ENCODE peak calls at places on chromosomes 13 and 19, in four cellular contexts. B is GM12878, A is H1, I is HepG2. U is an unnamed sample. For H3K27me3, the result is how much of the 10 kb centered on the place peaks cover.

GRCh38 chr13:110912651-110913051 is 2.2 kb downstream of the ANKRD10 start:
- DNase-seq in B (no peak), A (no peak), I (peak), U (no peak)

GRCh38 chr19:35296644-35297514 is 4.9 kb downstream of the MAG start:
- DNase-seq in A (no peak), B (no peak), I (no peak), U (no peak)

GRCh38 chr13:45101327-45102018 is 18.8 kb upstream of the GTF2F2 start:
- DNase-seq in I (no peak), B (no peak), A (no peak), U (peak)

GRCh38 chr19:33236696-33237390 is 11.2 kb upstream of the SLC7A10 start:
- DNase-seq in B (no peak), A (no peak), I (no peak), U (no peak)

GRCh38 chr19:52935434-52935833 is 12.2 kb upstream of the ZNF888 start:
- DNase-seq in A (no peak), B (no peak), I (no peak), U (no peak)

GRCh38 chr13:97892717-97893116 is 60.8 kb upstream of the IPO5 start:
- DNase-seq in B (no peak), A (no peak), I (no peak), U (no peak)

GRCh38 chr19:38556521-38557174 is 61.1 kb downstream of the MAP4K1 start:
- DNase-seq in I (no peak), A (no peak), B (peak), U (no peak)

GRCh38 chr19:44512326-44513298 is 12.3 kb upstream of the ZNF180 start:
- DNase-seq in B (no peak), I (peak), A (peak), U (peak)

GRCh38 chr13:95793018-95793555 is 116.1 kb downstream of the DNAJC3 start:
- DNase-seq in B (no peak), A (no peak), I (no peak), U (no peak)

GRCh38 chr19:55119053-55119452 is 1.6 kb upstream of the PPP1R12C start:
- DNase-seq in B (no peak), A (no peak), I (no peak), U (no peak)

GRCh38 chr13:111204438-111205177 is 89.5 kb downstream of the ARHGEF7 start:
- DNase-seq in A (no peak), B (no peak), I (peak), U (no peak)

GRCh38 chr19:45446295-45446694 is 21.5 kb upstream of the FOSB start:
- DNase-seq in I (peak), A (no peak), B (no peak), U (no peak)

GRCh38 chr19:34096020-34096915 is 76.0 kb upstream of the LSM14A start:
- DNase-seq in I (peak), B (no peak), A (no peak), U (peak)

GRCh38 chr13:40148103-40148502 is 492.6 kb downstream of the COG6 start:
- DNase-seq in A (no peak), B (no peak), I (no peak), U (no peak)

GRCh38 chr19:31591258-31591657 is 242.0 kb upstream of the TSHZ3 start:
- DNase-seq in I (no peak), B (no peak), A (no peak), U (no peak)

GRCh38 chr13:113297370-113297871 is 382 bp downstream of the LAMP1 start:
- DNase-seq in B (no peak), A (no peak), I (no peak), U (no peak)

GRCh38 chr13:107854880-107855279 is 360.5 kb downstream of the LIG4 start:
- DNase-seq in I (no peak), B (no peak), A (no peak), U (no peak)

GRCh38 chr13:107845911-107846310 is 369.4 kb downstream of the LIG4 start:
- DNase-seq in A (no peak), I (no peak), B (no peak), U (no peak)

GRCh38 chr13:107847406-107847805 is 367.9 kb downstream of the LIG4 start:
- DNase-seq in A (no peak), I (no peak), B (no peak), U (no peak)

GRCh38 chr13:107846642-107847041 is 368.7 kb downstream of the LIG4 start:
- DNase-seq in A (no peak), I (no peak), B (no peak), U (no peak)

GRCh38 chr13:107851670-107852460 is 363.5 kb downstream of the LIG4 start:
- DNase-seq in I (no peak), A (no peak), B (no peak), U (no peak)
- H3K27me3 ChIP-seq in I (under half), A (under half), B (under half), U (under half)

GRCh38 chr19:1904385-1905070 is 671 bp upstream of the ADAT3 start:
- DNase-seq in B (peak), A (peak), I (no peak), U (peak)
- TF ChIP-seq SUZ12 in B (no peak), A (no peak), I (no peak), U (no peak)

GRCh38 chr19:4570916-4571304 is 11.4 kb upstream of the SEMA6B start:
- DNase-seq in B (no peak), A (no peak), I (no peak), U (no peak)

GRCh38 chr19:4567584-4568071 is 8.1 kb upstream of the SEMA6B start:
- DNase-seq in I (peak), B (no peak), A (peak), U (peak)

GRCh38 chr19:4568884-4569283 is 9.4 kb upstream of the SEMA6B start:
- DNase-seq in A (no peak), B (no peak), I (no peak), U (no peak)

GRCh38 chr19:4570423-4570822 is 10.9 kb upstream of the SEMA6B start:
- DNase-seq in A (no peak), B (no peak), I (no peak), U (no peak)

DNA sequence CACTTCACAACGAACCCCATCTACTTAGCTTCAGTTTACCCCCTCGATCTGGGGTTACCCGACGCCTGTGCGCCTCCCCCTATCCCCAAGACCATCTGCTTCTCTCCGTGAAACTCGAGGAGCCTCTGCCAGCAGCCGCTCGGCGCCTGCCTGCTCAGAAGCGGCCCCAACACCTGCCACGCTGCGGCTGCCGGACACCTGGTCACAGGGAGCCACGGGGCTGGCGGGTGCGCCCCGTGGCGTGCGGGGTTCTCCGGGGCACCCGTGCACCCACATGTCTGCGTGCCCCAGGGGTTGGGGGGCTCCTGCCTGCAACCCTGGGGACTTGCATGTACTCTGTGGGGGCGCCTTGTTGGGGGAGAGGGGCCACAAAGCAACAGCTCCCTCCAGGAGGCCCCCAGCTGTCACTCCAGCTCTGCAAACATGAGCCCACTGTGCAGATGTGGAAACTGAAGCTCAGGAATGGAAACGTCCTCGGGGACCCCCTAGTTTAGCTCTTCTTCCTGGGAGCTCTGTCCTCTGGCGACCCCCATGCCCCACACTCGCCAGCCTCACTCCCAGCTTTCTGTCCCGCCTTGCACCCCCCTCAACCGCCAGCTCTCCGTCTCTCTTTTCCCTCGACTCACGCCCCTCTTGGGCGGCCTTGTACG is 7.0 kb upstream of the SEMA6B start:
- DNase-seq in I (no peak), A (no peak), B (no peak), U (no peak)
- TF ChIP-seq ZNF274 in I (no peak), A (no peak), B (no peak), U (no peak)

GRCh38 chr13:28534801-28535200 is 39.9 kb upstream of the FLT1 start:
- DNase-seq in I (no peak), A (no peak), B (no peak), U (no peak)

GRCh38 chr13:28534210-28534609 is 39.3 kb upstream of the FLT1 start:
- DNase-seq in A (no peak), B (no peak), I (no peak), U (no peak)

GRCh38 chr13:28537149-28537548 is 42.2 kb upstream of the FLT1 start:
- DNase-seq in I (no peak), A (no peak), B (no peak), U (no peak)

GRCh38 chr13:28536371-28536770 is 41.4 kb upstream of the FLT1 start:
- DNase-seq in B (no peak), A (no peak), I (no peak), U (no peak)

DNA sequence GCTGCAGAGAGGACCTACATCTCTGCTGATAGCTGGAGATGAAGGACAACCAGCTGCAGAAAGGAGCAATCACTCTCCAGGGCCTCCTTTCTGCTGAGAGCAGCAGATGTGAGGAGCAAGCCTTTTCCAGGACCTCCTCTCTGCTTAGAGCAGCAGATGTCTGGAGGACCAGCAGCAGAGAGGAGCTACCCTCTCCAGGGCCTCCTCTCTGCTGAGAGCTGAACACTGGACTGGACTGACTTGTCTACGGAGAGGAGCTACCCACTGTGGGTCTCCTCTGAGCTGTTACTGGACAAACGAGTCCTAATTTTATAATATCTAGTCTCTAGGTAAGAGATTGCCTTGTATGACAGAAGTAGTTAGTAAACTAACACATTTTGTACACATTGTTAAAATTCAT is 40.8 kb upstream of the FLT1 start:
- DNase-seq in A (no peak), I (no peak), B (no peak), U (no peak)
- H3K27me3 ChIP-seq in A (under half), I (under half), B (under half), U (under half)

U was measured in NT2/D1.